ENCODE peak calls at places on chromosomes 5 and 9, in five cellular contexts. U, C, W, K and X are unnamed samples.
A peak's percentile ranks its signal among the peaks of the same experiment; 100 is the strongest.

GRCh38 chr9:91197232-91198181 is 164.2 kb downstream of the AUH start:
- DNase-seq in U (no peak), C (no peak), W (no peak), K (no peak), X (no peak)

GRCh38 chr5:88729476-88730182 is 153.4 kb downstream of the MEF2C start:
- DNase-seq in U (peak; percentile 65), C (peak; percentile 84), W (peak; percentile 46), K (peak; percentile 84), X (peak; percentile 74)

GRCh38 chr9:122392714-122393113 is 21.9 kb downstream of the PTGS1 start:
- DNase-seq in U (no peak), C (no peak), W (no peak), K (no peak), X (no peak)

GRCh38 chr9:134783699-134784039 is 96.9 kb upstream of the FCN2 start:
- DNase-seq in U (no peak), C (no peak), W (no peak), K (no peak), X (no peak)

GRCh38 chr9:75574569-75574968 is 315.9 kb upstream of the PCSK5 start:
- DNase-seq in U (no peak), C (no peak), W (no peak), K (no peak), X (no peak)

GRCh38 chr9:19782005-19782404 is 6.8 kb downstream of the SLC24A2 start:
- DNase-seq in U (peak; percentile 11), C (peak; percentile 33), W (no peak), K (peak; percentile 63), X (no peak)

GRCh38 chr5:109920736-109921135 is 231.0 kb downstream of the MAN2A1 start:
- DNase-seq in U (no peak), C (no peak), W (no peak), K (no peak), X (peak; percentile 46)

GRCh38 chr9:35168963-35169362 is 7.2 kb downstream of the UNC13B start:
- DNase-seq in U (no peak), C (no peak), W (no peak), K (no peak), X (no peak)

GRCh38 chr9:137435980-137436760 is 5.0 kb downstream of the ENTPD8 start:
- DNase-seq in U (no peak), C (no peak), W (peak; percentile 30), K (no peak), X (no peak)

GRCh38 chr9:112037281-112038016 is 137.6 kb downstream of the SUSD1 start:
- DNase-seq in U (no peak), C (no peak), W (no peak), K (no peak), X (peak; percentile 73)

GRCh38 chr9:128845186-128845931 is 15.8 kb upstream of the SPOUT1 start:
- DNase-seq in U (no peak), C (no peak), W (peak; percentile 75), K (peak; percentile 24), X (no peak)

GRCh38 chr5:143066556-143067281 is 296.5 kb downstream of the ARHGAP26 start:
- DNase-seq in U (no peak), C (no peak), W (no peak), K (no peak), X (peak; percentile 27)